ENCODE peak calls at places on chromosome 2, in eight cellular contexts. One of them, this sample, is unnamed.

GRCh38 chr2:232852676-232853075 is 17.4 kb upstream of the SNORC start:
- DNase-seq in anterior cingulate cortex: no peak
- DNase-seq in COLO829: no peak
- DNase-seq in C1 segment of cervical spinal cord: no peak
- DNase-seq in activated CD4-positive, alpha-beta T cell treated with anti-CD3 and anti-CD28 coated beads, Interleukin-2, amount 50 U/mL, for 24 hours: no peak
- DNase-seq in stimulated activated CD4-positive, alpha-beta T cell treated with anti-CD3 and anti-CD28 coated beads, TNF-alpha, amount 100 ng/mL, for 48 hours: no peak
- DNase-seq in ACHN: no peak
- DNase-seq in fibroblast of gingiva: no peak
- DNase-seq in this sample: no peak

GRCh38 chr2:1663621-1664020 is 80.7 kb downstream of the PXDN start:
- DNase-seq in ACHN: no peak
- DNase-seq in anterior cingulate cortex: no peak
- DNase-seq in COLO829: no peak
- DNase-seq in stimulated activated CD4-positive, alpha-beta T cell treated with anti-CD3 and anti-CD28 coated beads, TNF-alpha, amount 100 ng/mL, for 48 hours: no peak
- DNase-seq in fibroblast of gingiva: no peak
- DNase-seq in C1 segment of cervical spinal cord: no peak
- DNase-seq in activated CD4-positive, alpha-beta T cell treated with anti-CD3 and anti-CD28 coated beads, Interleukin-2, amount 50 U/mL, for 24 hours: no peak
- DNase-seq in this sample: no peak

GRCh38 chr2:236376566-236377244 is 112.5 kb upstream of the ASB18 start:
- DNase-seq in ACHN: no peak
- DNase-seq in activated CD4-positive, alpha-beta T cell treated with anti-CD3 and anti-CD28 coated beads, Interleukin-2, amount 50 U/mL, for 24 hours: no peak
- DNase-seq in COLO829: no peak
- DNase-seq in fibroblast of gingiva: no peak
- DNase-seq in stimulated activated CD4-positive, alpha-beta T cell treated with anti-CD3 and anti-CD28 coated beads, TNF-alpha, amount 100 ng/mL, for 48 hours: no peak
- DNase-seq in C1 segment of cervical spinal cord: no peak
- DNase-seq in anterior cingulate cortex: no peak
- DNase-seq in this sample: no peak

GRCh38 chr2:106306396-106306795 is 112.3 kb upstream of the UXS1 start:
- DNase-seq in ACHN: no peak
- DNase-seq in COLO829: no peak
- DNase-seq in activated CD4-positive, alpha-beta T cell treated with anti-CD3 and anti-CD28 coated beads, Interleukin-2, amount 50 U/mL, for 24 hours: no peak
- DNase-seq in anterior cingulate cortex: no peak
- DNase-seq in C1 segment of cervical spinal cord: no peak
- DNase-seq in fibroblast of gingiva: no peak
- DNase-seq in stimulated activated CD4-positive, alpha-beta T cell treated with anti-CD3 and anti-CD28 coated beads, TNF-alpha, amount 100 ng/mL, for 48 hours: no peak
- DNase-seq in this sample: no peak

GRCh38 chr2:231614559-231615057 is 21.9 kb downstream of the TEX44 start:
- DNase-seq in anterior cingulate cortex: no peak
- DNase-seq in C1 segment of cervical spinal cord: peak; percentile 87
- DNase-seq in stimulated activated CD4-positive, alpha-beta T cell treated with anti-CD3 and anti-CD28 coated beads, TNF-alpha, amount 100 ng/mL, for 48 hours: peak; percentile 21
- DNase-seq in fibroblast of gingiva: no peak
- DNase-seq in activated CD4-positive, alpha-beta T cell treated with anti-CD3 and anti-CD28 coated beads, Interleukin-2, amount 50 U/mL, for 24 hours: no peak
- DNase-seq in ACHN: no peak
- DNase-seq in COLO829: no peak
- DNase-seq in this sample: no peak

GRCh38 chr2:2663401-2664036 is 332.4 kb upstream of the MYT1L start:
- DNase-seq in anterior cingulate cortex: no peak
- DNase-seq in ACHN: peak; percentile 65
- DNase-seq in activated CD4-positive, alpha-beta T cell treated with anti-CD3 and anti-CD28 coated beads, Interleukin-2, amount 50 U/mL, for 24 hours: no peak
- DNase-seq in fibroblast of gingiva: no peak
- DNase-seq in COLO829: no peak
- DNase-seq in stimulated activated CD4-positive, alpha-beta T cell treated with anti-CD3 and anti-CD28 coated beads, TNF-alpha, amount 100 ng/mL, for 48 hours: no peak
- DNase-seq in C1 segment of cervical spinal cord: no peak
- DNase-seq in this sample: no peak

GRCh38 chr2:6526093-6526824 is 339.4 kb downstream of the CMPK2 start:
- DNase-seq in fibroblast of gingiva: no peak
- DNase-seq in COLO829: no peak
- DNase-seq in ACHN: peak; percentile 22
- DNase-seq in stimulated activated CD4-positive, alpha-beta T cell treated with anti-CD3 and anti-CD28 coated beads, TNF-alpha, amount 100 ng/mL, for 48 hours: no peak
- DNase-seq in anterior cingulate cortex: no peak
- DNase-seq in C1 segment of cervical spinal cord: no peak
- DNase-seq in activated CD4-positive, alpha-beta T cell treated with anti-CD3 and anti-CD28 coated beads, Interleukin-2, amount 50 U/mL, for 24 hours: no peak
- DNase-seq in this sample: peak; percentile 55

GRCh38 chr2:95383635-95384027 is 18.9 kb upstream of the FAHD2A start:
- DNase-seq in stimulated activated CD4-positive, alpha-beta T cell treated with anti-CD3 and anti-CD28 coated beads, TNF-alpha, amount 100 ng/mL, for 48 hours: no peak
- DNase-seq in COLO829: no peak
- DNase-seq in C1 segment of cervical spinal cord: no peak
- DNase-seq in fibroblast of gingiva: no peak
- DNase-seq in ACHN: no peak
- DNase-seq in activated CD4-positive, alpha-beta T cell treated with anti-CD3 and anti-CD28 coated beads, Interleukin-2, amount 50 U/mL, for 24 hours: no peak
- DNase-seq in anterior cingulate cortex: no peak
- DNase-seq in this sample: no peak

GRCh38 chr2:136384541-136385303 is 266.8 kb upstream of the CXCR4 start:
- DNase-seq in activated CD4-positive, alpha-beta T cell treated with anti-CD3 and anti-CD28 coated beads, Interleukin-2, amount 50 U/mL, for 24 hours: no peak
- DNase-seq in ACHN: peak; percentile 48
- DNase-seq in C1 segment of cervical spinal cord: no peak
- DNase-seq in anterior cingulate cortex: no peak
- DNase-seq in COLO829: peak; percentile 64
- DNase-seq in fibroblast of gingiva: no peak
- DNase-seq in stimulated activated CD4-positive, alpha-beta T cell treated with anti-CD3 and anti-CD28 coated beads, TNF-alpha, amount 100 ng/mL, for 48 hours: no peak
- DNase-seq in this sample: peak; percentile 45